ENCODE peak calls at places on chromosomes 6 and 20, in ten cellular contexts. Y, N, R, P, S, V, B, X, C and J are unnamed samples.

GRCh38 chr6:9405369-9405768 is 970.0 kb upstream of the SLC35B3 start:
- DNase-seq in X (peak; percentile 28), N (no peak), V (no peak), Y (no peak), C (no peak), S (no peak), R (no peak), P (no peak), B (peak; percentile 84), J (no peak)

GRCh38 chr20:46058656-46059281 is 29.8 kb downstream of the SLC12A5 start:
- DNase-seq in Y (no peak), V (no peak), B (no peak), P (no peak), S (no peak), X (no peak), N (peak; percentile 51), R (no peak), C (no peak), J (peak; percentile 71)

GRCh38 chr6:84278311-84278710 is 50.9 kb upstream of the CEP162 start:
- DNase-seq in C (no peak), B (peak; percentile 16), X (no peak), P (no peak), Y (no peak), R (no peak), N (no peak), V (no peak), S (no peak), J (no peak)

GRCh38 chr6:146856296-146856695 is 257.5 kb downstream of the ADGB start:
- DNase-seq in P (no peak), Y (no peak), X (no peak), R (no peak), V (no peak), C (peak; percentile 58), B (no peak), S (no peak), N (no peak), J (no peak)

GRCh38 chr6:29294499-29294914 is 7.0 kb upstream of the OR14J1 start:
- DNase-seq in X (no peak), P (no peak), C (no peak), N (no peak), R (no peak), V (no peak), S (no peak), Y (no peak), B (peak; percentile 36), J (no peak)

GRCh38 chr6:42226251-42227143 is 8.8 kb upstream of the MRPS10 start:
- DNase-seq in V (no peak), P (no peak), Y (no peak), N (no peak), B (peak; percentile 90), C (no peak), R (no peak), X (peak; percentile 88), S (peak; percentile 61), J (no peak)

GRCh38 chr20:3251806-3252205 is 12.8 kb upstream of the SLC4A11 start:
- DNase-seq in R (no peak), C (no peak), V (no peak), P (no peak), Y (no peak), N (no peak), B (no peak), S (no peak), X (no peak), J (no peak)

GRCh38 chr6:111411978-111412574 is 70.9 kb downstream of the REV3L start:
- DNase-seq in N (no peak), X (no peak), B (no peak), R (no peak), Y (no peak), P (no peak), V (no peak), S (no peak), C (no peak), J (no peak)

GRCh38 chr6:134345780-134346179 is 27.9 kb upstream of the SGK1 start:
- DNase-seq in P (no peak), X (no peak), S (no peak), V (peak; percentile 77), C (no peak), N (no peak), Y (no peak), R (no peak), B (no peak), J (no peak)

GRCh38 chr20:19644085-19644484 is 114.0 kb upstream of the RIN2 start:
- DNase-seq in V (no peak), C (no peak), P (no peak), Y (no peak), S (no peak), R (no peak), B (no peak), N (no peak), X (no peak), J (no peak)

GRCh38 chr20:7849675-7850074 is 90.6 kb downstream of the HAO1 start:
- DNase-seq in X (peak; percentile 14), S (no peak), P (no peak), B (no peak), Y (no peak), N (no peak), R (no peak), V (no peak), C (no peak), J (no peak)